ENCODE peak calls at places on chromosomes 5 and 9, in six cellular contexts. B is GM06990, T is fibroblast of lung, U is AG04450, P is cardiac muscle cell, J is lower lobe of right lung. V is an unnamed sample.
A peak's percentile ranks its signal among the peaks of the same experiment; 100 is the strongest.

GRCh38 chr5:130400091-130400490 is 495.8 kb downstream of the CHSY3 start:
- DNase-seq in B (no peak), T (peak; percentile 7), U (no peak), P (no peak), J (no peak), V (no peak)

GRCh38 chr9:134320195-134320885 is 5.9 kb upstream of the RXRA start:
- DNase-seq in B (no peak), T (no peak), U (no peak), P (no peak), J (peak; percentile 39), V (no peak)

GRCh38 chr5:111922344-111922743 is 165.3 kb upstream of the NREP start:
- DNase-seq in B (no peak), T (no peak), U (no peak), P (no peak), J (no peak), V (no peak)

GRCh38 chr9:133864011-133864410 is 125.9 kb upstream of the SARDH start:
- DNase-seq in B (no peak), T (peak; percentile 28), U (no peak), P (no peak), J (no peak), V (no peak)

GRCh38 chr5:43227655-43228054 is 35.6 kb downstream of the NIM1K start:
- DNase-seq in B (no peak), T (peak; percentile 82), U (peak; percentile 21), P (peak; percentile 30), J (no peak), V (no peak)

GRCh38 chr5:6215891-6216290 is 162.5 kb downstream of the MED10 start:
- DNase-seq in B (no peak), T (no peak), U (no peak), P (no peak), J (no peak), V (no peak)

GRCh38 chr9:122086873-122087272 is 6.2 kb downstream of the TTLL11 start:
- DNase-seq in B (no peak), T (no peak), U (no peak), P (no peak), J (no peak), V (no peak)

GRCh38 chr9:82535432-82535998 is 527.4 kb downstream of the RASEF start:
- DNase-seq in B (no peak), T (no peak), U (no peak), P (no peak), J (no peak), V (no peak)

GRCh38 chr5:74015716-74016115 is 389.7 kb downstream of the ARHGEF28 start:
- DNase-seq in B (no peak), T (no peak), U (no peak), P (no peak), J (no peak), V (no peak)

GRCh38 chr5:79408028-79408427 is 105.9 kb downstream of the HOMER1 start:
- DNase-seq in B (no peak), T (no peak), U (no peak), P (no peak), J (no peak), V (no peak)

GRCh38 chr5:6161257-6161656 is 217.1 kb downstream of the MED10 start:
- DNase-seq in B (no peak), T (no peak), U (no peak), P (no peak), J (no peak), V (no peak)

GRCh38 chr5:60829490-60830266 is 14.4 kb downstream of the ELOVL7 start:
- DNase-seq in B (peak; percentile 13), T (no peak), U (no peak), P (no peak), J (no peak), V (no peak)

GRCh38 chr5:10601246-10602030 is 37.6 kb downstream of the ANKRD33B start:
- DNase-seq in B (peak; percentile 72), T (peak; percentile 97), U (peak; percentile 61), P (peak; percentile 41), J (peak; percentile 67), V (peak; percentile 86)

GRCh38 chr9:107360098-107360497 is 77.0 kb downstream of the RAD23B start:
- DNase-seq in B (no peak), T (no peak), U (no peak), P (no peak), J (no peak), V (no peak)

GRCh38 chr5:132661231-132662003 is 3.4 kb downstream of the IL13 start:
- DNase-seq in B (peak; percentile 59), T (no peak), U (no peak), P (no peak), J (no peak), V (no peak)

GRCh38 chr5:14153932-14154646 is 10.9 kb downstream of the TRIO start:
- DNase-seq in B (no peak), T (peak; percentile 85), U (no peak), P (peak; percentile 70), J (peak; percentile 57), V (peak; percentile 60)

GRCh38 chr5:37248387-37248969 is 698 bp downstream of the CPLANE1 start:
- DNase-seq in B (no peak), T (peak; percentile 17), U (no peak), P (peak; percentile 3), J (no peak), V (no peak)

GRCh38 chr9:114434878-114435311 is 47.1 kb upstream of the AKNA start:
- DNase-seq in B (no peak), T (peak; percentile 45), U (no peak), P (peak; percentile 50), J (no peak), V (no peak)

GRCh38 chr9:27528886-27529315 is 713 bp downstream of the MOB3B start:
- DNase-seq in B (peak; percentile 63), T (peak; percentile 13), U (no peak), P (peak; percentile 56), J (peak; percentile 74), V (peak; percentile 43)

GRCh38 chr5:179270581-179271300 is 74.5 kb downstream of the ADAMTS2 start:
- DNase-seq in B (no peak), T (peak; percentile 88), U (no peak), P (no peak), J (peak; percentile 46), V (no peak)

GRCh38 chr9:6673326-6674025 is 27.9 kb upstream of the GLDC start:
- DNase-seq in B (peak; percentile 43), T (no peak), U (no peak), P (no peak), J (no peak), V (no peak)

GRCh38 chr5:36790847-36791246 is 85.7 kb upstream of the NIPBL start:
- DNase-seq in B (no peak), T (peak; percentile 1), U (no peak), P (no peak), J (no peak), V (no peak)

GRCh38 chr5:174504266-174504726 is 220.1 kb upstream of the MSX2 start:
- DNase-seq in B (no peak), T (no peak), U (no peak), P (no peak), J (no peak), V (no peak)

GRCh38 chr9:37030591-37030939 is 3.5 kb downstream of the PAX5 start:
- DNase-seq in B (peak; percentile 76), T (no peak), U (no peak), P (no peak), J (no peak), V (no peak)
- H3K4me3 ChIP-seq in B (peak overlapping the region; percentile 87), T (no peak overlapping the region), U (no peak overlapping the region), P (no peak overlapping the region), J (no peak overlapping the region), V (no peak overlapping the region)

GRCh38 chr5:139904566-139905400 is 109.2 kb downstream of the PSD2 start:
- DNase-seq in B (no peak), T (no peak), U (no peak), P (peak; percentile 76), J (no peak), V (no peak)
- H3K27me3 ChIP-seq in B (no peaks in the 10 kb centered on the region), T (peaks cover 46% of the 10 kb centered on the region), U (peaks cover 66% of the 10 kb centered on the region), P (peaks cover 21% of the 10 kb centered on the region), J (peaks cover 42% of the 10 kb centered on the region), V (no peaks in the 10 kb centered on the region)

DNA sequence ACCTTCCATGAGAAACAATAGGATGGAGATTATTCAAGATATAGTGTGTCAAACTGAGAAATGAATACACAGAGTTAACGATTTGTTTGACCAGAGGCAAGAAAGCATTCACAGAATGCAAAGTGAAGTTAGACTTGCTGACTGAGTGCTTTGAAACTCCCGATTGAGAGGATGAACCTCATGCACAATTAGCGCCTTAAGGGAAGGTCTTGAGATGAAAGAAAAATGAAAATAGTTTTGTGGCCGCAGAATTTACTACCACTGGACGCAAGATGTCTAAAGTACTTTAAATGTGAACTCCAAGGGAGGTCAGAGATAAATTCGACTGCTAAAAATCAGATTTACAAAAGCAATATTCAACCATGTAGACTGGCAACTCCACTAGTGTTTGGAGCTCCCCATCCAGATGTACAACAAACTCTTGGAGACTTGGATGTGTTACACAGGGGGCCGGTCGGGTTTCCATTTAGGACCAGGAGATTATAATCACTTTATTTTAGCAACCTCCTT is 707 bp upstream of the RIMOC1 start:
- DNase-seq in B (no peak), T (no peak), U (no peak), P (no peak), J (no peak), V (no peak)
- H3K4me3 ChIP-seq in B (peak overlapping the region; percentile 83), T (peak overlapping the region; percentile 53), U (peak overlapping the region; percentile 95), P (peak overlapping the region; percentile 30), J (peak overlapping the region; percentile 80), V (peak overlapping the region; percentile 88)

GRCh38 chr5:135864503-135865443 is 30.3 kb downstream of the SLC25A48 start:
- DNase-seq in B (no peak), T (no peak), U (no peak), P (no peak), J (no peak), V (peak; percentile 67)
- H3K27me3 ChIP-seq in B (no peaks in the 10 kb centered on the region), T (no peaks in the 10 kb centered on the region), U (peaks cover 5% of the 10 kb centered on the region), P (peaks cover 5% of the 10 kb centered on the region), J (no peaks in the 10 kb centered on the region), V (no peaks in the 10 kb centered on the region)

DNA sequence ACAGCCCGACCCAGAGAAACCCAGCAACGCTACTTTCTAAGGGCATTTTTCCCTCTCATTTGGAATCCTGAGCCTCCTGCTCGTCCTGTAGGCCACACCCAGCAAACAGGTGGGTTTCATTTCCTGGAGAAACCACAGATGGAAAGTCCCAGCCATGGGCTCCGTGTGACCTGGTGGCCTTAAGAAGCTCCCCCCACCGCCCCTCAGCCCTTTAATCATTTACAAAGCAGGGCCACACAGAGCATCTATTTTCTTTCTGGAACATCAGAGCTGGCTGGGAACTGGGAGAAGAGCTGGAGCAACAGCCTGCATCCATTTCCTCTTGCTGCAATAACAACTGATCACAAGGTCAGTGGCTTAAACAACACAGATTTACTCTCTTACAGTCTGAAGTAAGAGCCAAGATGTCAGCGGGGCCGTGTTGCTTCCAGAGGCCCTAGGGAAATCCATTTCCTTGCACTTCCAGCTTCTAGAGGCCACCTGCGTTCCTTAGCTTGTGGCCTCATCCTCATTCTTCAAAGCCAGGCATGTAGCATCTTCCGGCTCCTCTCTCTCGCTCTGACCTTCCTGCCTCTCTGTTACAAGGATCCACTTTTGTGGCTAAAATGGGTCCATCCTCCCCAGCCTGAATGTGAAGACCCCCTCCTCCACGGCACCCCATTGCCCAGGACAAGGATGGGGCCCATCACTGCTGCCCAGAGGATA is 40.5 kb downstream of the C9orf50 start:
- DNase-seq in B (peak; percentile 65), T (no peak), U (no peak), P (no peak), J (no peak), V (no peak)
- H3K4me3 ChIP-seq in B (peak overlapping the region; percentile 0), T (no peak overlapping the region), U (no peak overlapping the region), P (no peak overlapping the region), J (no peak overlapping the region), V (no peak overlapping the region)

V was measured in gastrocnemius medialis.